ENCODE peak calls at places on chromosomes 6 and 20, in four cellular contexts. One of them, this sample, is unnamed.

GRCh38 chr6:111461860-111462259 is 21.2 kb downstream of the REV3L start:
- ATAC-seq in Panc1: no peak
- ATAC-seq in aorta: no peak
- ATAC-seq in DND-41: peak
- ATAC-seq in this sample: no peak

GRCh38 chr6:132959927-132960326 is 145.6 kb downstream of the RPS12 start:
- ATAC-seq in aorta: no peak
- ATAC-seq in Panc1: no peak
- ATAC-seq in DND-41: no peak
- ATAC-seq in this sample: no peak

GRCh38 chr6:154548130-154548830 is 37.8 kb upstream of the CNKSR3 start:
- ATAC-seq in Panc1: peak
- ATAC-seq in DND-41: no peak
- ATAC-seq in aorta: peak
- ATAC-seq in this sample: no peak

GRCh38 chr20:11522359-11522758 is 395.3 kb upstream of the BTBD3 start:
- ATAC-seq in DND-41: no peak
- ATAC-seq in Panc1: no peak
- ATAC-seq in aorta: no peak
- ATAC-seq in this sample: no peak

GRCh38 chr20:47343007-47343472 is 13.5 kb downstream of the ZMYND8 start:
- ATAC-seq in Panc1: peak
- ATAC-seq in aorta: peak
- ATAC-seq in DND-41: no peak
- ATAC-seq in this sample: peak

GRCh38 chr20:31712564-31713311 is 9.9 kb downstream of the BCL2L1 start:
- ATAC-seq in DND-41: no peak
- ATAC-seq in aorta: peak
- ATAC-seq in Panc1: peak
- ATAC-seq in this sample: peak

GRCh38 chr6:158507174-158507573 is 52.7 kb upstream of the TMEM181 start:
- ATAC-seq in Panc1: no peak
- ATAC-seq in DND-41: no peak
- ATAC-seq in aorta: no peak
- ATAC-seq in this sample: no peak

GRCh38 chr6:13924146-13924948 is 405 bp upstream of the RNF182 start:
- ATAC-seq in DND-41: peak
- ATAC-seq in Panc1: peak
- ATAC-seq in aorta: peak
- ATAC-seq in this sample: peak

GRCh38 chr6:134740473-134741192 is 209.3 kb downstream of the ALDH8A1 start:
- ATAC-seq in DND-41: no peak
- ATAC-seq in aorta: no peak
- ATAC-seq in Panc1: no peak
- ATAC-seq in this sample: no peak

GRCh38 chr6:108068618-108069017 is 5.9 kb downstream of the OSTM1 start:
- ATAC-seq in Panc1: no peak
- ATAC-seq in aorta: no peak
- ATAC-seq in DND-41: peak
- ATAC-seq in this sample: no peak

GRCh38 chr20:43744121-43744520 is 17.3 kb upstream of the GTSF1L start:
- ATAC-seq in aorta: no peak
- ATAC-seq in Panc1: no peak
- ATAC-seq in DND-41: peak
- ATAC-seq in this sample: no peak

GRCh38 chr6:114280239-114280982 is 62.4 kb downstream of the HS3ST5 start:
- ATAC-seq in DND-41: no peak
- ATAC-seq in aorta: no peak
- ATAC-seq in Panc1: no peak
- ATAC-seq in this sample: no peak

GRCh38 chr6:28401172-28401571 is 1.6 kb upstream of the ZSCAN12 start:
- ATAC-seq in DND-41: no peak
- ATAC-seq in aorta: no peak
- ATAC-seq in Panc1: no peak
- ATAC-seq in this sample: no peak

GRCh38 chr6:166342293-166343156 is at the start of gene SFT2D1:
- ATAC-seq in Panc1: peak
- ATAC-seq in DND-41: peak
- ATAC-seq in aorta: peak
- ATAC-seq in this sample: peak

GRCh38 chr20:45972500-45973183 is 639 bp upstream of the ZNF335 start:
- ATAC-seq in DND-41: no peak
- ATAC-seq in aorta: no peak
- ATAC-seq in Panc1: no peak
- ATAC-seq in this sample: no peak

GRCh38 chr6:170383466-170384075 is 77.0 kb downstream of the FAM120B start:
- ATAC-seq in aorta: no peak
- ATAC-seq in Panc1: no peak
- ATAC-seq in DND-41: no peak
- ATAC-seq in this sample: no peak

GRCh38 chr20:63682384-63683139 is 13.9 kb upstream of the TNFRSF6B start:
- ATAC-seq in aorta: peak
- ATAC-seq in Panc1: peak
- ATAC-seq in DND-41: peak
- ATAC-seq in this sample: peak

GRCh38 chr6:45991189-45991588 is 24.5 kb downstream of the CLIC5 start:
- ATAC-seq in aorta: peak
- ATAC-seq in Panc1: no peak
- ATAC-seq in DND-41: no peak
- ATAC-seq in this sample: no peak

GRCh38 chr6:87482382-87482781 is 9.6 kb downstream of the SLC35A1 start:
- ATAC-seq in aorta: no peak
- ATAC-seq in Panc1: no peak
- ATAC-seq in DND-41: no peak
- ATAC-seq in this sample: no peak

GRCh38 chr20:23069073-23069472 is 17.1 kb downstream of the CD93 start:
- ATAC-seq in aorta: no peak
- ATAC-seq in Panc1: no peak
- ATAC-seq in DND-41: no peak
- ATAC-seq in this sample: no peak

GRCh38 chr20:59560588-59561227 is 43.6 kb upstream of the PHACTR3 start:
- ATAC-seq in aorta: no peak
- ATAC-seq in Panc1: peak
- ATAC-seq in DND-41: no peak
- ATAC-seq in this sample: no peak

GRCh38 chr6:159983641-159984080 is 14.8 kb downstream of the IGF2R start:
- ATAC-seq in Panc1: peak
- ATAC-seq in DND-41: no peak
- ATAC-seq in aorta: no peak
- ATAC-seq in this sample: peak

GRCh38 chr6:624979-625378 is 31.9 kb downstream of the HUS1B start:
- ATAC-seq in Panc1: peak
- ATAC-seq in DND-41: no peak
- ATAC-seq in aorta: no peak
- ATAC-seq in this sample: peak

GRCh38 chr20:48181536-48181935 is 396.3 kb upstream of the SULF2 start:
- ATAC-seq in DND-41: no peak
- ATAC-seq in Panc1: no peak
- ATAC-seq in aorta: no peak
- ATAC-seq in this sample: no peak

GRCh38 chr20:1651268-1651667 is 6.3 kb downstream of the SIRPG start:
- ATAC-seq in aorta: no peak
- ATAC-seq in Panc1: no peak
- ATAC-seq in DND-41: peak
- ATAC-seq in this sample: no peak

GRCh38 chr6:151445482-151445881 is 6.4 kb downstream of the RMND1 start:
- ATAC-seq in aorta: no peak
- ATAC-seq in Panc1: no peak
- ATAC-seq in DND-41: no peak
- ATAC-seq in this sample: no peak

GRCh38 chr6:68343901-68344300 is 291.2 kb upstream of the ADGRB3 start:
- ATAC-seq in DND-41: peak
- ATAC-seq in aorta: no peak
- ATAC-seq in Panc1: peak
- ATAC-seq in this sample: no peak

GRCh38 chr6:16452348-16452747 is 214.0 kb downstream of the GMPR start:
- ATAC-seq in Panc1: no peak
- ATAC-seq in aorta: no peak
- ATAC-seq in DND-41: no peak
- ATAC-seq in this sample: no peak

GRCh38 chr20:62678553-62678952 is 30.1 kb upstream of the NTSR1 start:
- ATAC-seq in Panc1: no peak
- ATAC-seq in aorta: no peak
- ATAC-seq in DND-41: peak
- ATAC-seq in this sample: no peak

GRCh38 chr6:156731436-156731835 is 45.7 kb upstream of the ARID1B start:
- ATAC-seq in DND-41: no peak
- ATAC-seq in aorta: no peak
- ATAC-seq in Panc1: peak
- ATAC-seq in this sample: no peak

GRCh38 chr6:105500693-105501092 is 97.8 kb upstream of the PREP start:
- ATAC-seq in aorta: no peak
- ATAC-seq in Panc1: no peak
- ATAC-seq in DND-41: no peak
- ATAC-seq in this sample: no peak

GRCh38 chr20:10573273-10573950 is 100.4 kb downstream of the JAG1 start:
- ATAC-seq in aorta: no peak
- ATAC-seq in DND-41: no peak
- ATAC-seq in Panc1: no peak
- ATAC-seq in this sample: no peak

GRCh38 chr6:16933532-16933931 is 168.3 kb upstream of the STMND1 start:
- ATAC-seq in Panc1: no peak
- ATAC-seq in aorta: no peak
- ATAC-seq in DND-41: no peak
- ATAC-seq in this sample: no peak

GRCh38 chr20:50195524-50196120 is 5.0 kb downstream of the CEBPB start:
- ATAC-seq in aorta: no peak
- ATAC-seq in DND-41: no peak
- ATAC-seq in Panc1: no peak
- ATAC-seq in this sample: no peak

GRCh38 chr6:117906454-117906904 is 585 bp upstream of the SLC35F1 start:
- ATAC-seq in aorta: no peak
- ATAC-seq in Panc1: peak
- ATAC-seq in DND-41: no peak
- ATAC-seq in this sample: no peak

GRCh38 chr6:118903134-118903533 is 9.2 kb downstream of the ASF1A start:
- ATAC-seq in DND-41: no peak
- ATAC-seq in Panc1: no peak
- ATAC-seq in aorta: no peak
- ATAC-seq in this sample: no peak

GRCh38 chr6:146913842-146914562 is 290.2 kb upstream of the STXBP5 start:
- ATAC-seq in DND-41: no peak
- ATAC-seq in Panc1: peak
- ATAC-seq in aorta: peak
- ATAC-seq in this sample: peak

GRCh38 chr20:51385941-51386530 is 156.5 kb downstream of the NFATC2 start:
- ATAC-seq in DND-41: no peak
- ATAC-seq in aorta: no peak
- ATAC-seq in Panc1: peak
- ATAC-seq in this sample: no peak

GRCh38 chr6:25193865-25194679 is 85.1 kb upstream of the CARMIL1 start:
- ATAC-seq in DND-41: no peak
- ATAC-seq in aorta: peak
- ATAC-seq in Panc1: no peak
- ATAC-seq in this sample: peak

DNA sequence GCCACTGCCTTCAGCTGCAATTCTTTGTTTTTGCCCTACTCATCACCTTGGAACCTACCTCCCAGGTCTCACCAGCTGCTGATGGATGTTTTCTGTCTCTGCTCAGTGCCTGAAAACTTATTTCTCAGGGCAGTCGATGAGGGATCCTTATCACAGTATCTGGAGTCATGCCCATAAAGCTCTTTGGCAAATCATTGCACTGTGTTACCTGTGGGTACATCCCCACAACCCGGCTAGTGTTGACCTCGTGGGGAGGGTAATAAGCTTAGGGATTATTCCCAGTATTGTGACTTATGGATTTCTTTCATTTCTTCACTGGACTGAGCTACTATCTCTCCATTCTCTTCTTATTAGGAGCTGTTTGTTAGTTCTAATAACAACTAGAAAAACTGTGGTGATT is 91.7 kb downstream of the ELOVL5 start:
- ATAC-seq in Panc1: no peak
- ATAC-seq in DND-41: peak
- ATAC-seq in aorta: no peak
- ATAC-seq in this sample: no peak
- H3K27ac ChIP-seq in Panc1: no peak
- H3K27ac ChIP-seq in DND-41: no peak
- H3K27ac ChIP-seq in aorta: no peak
- H3K27ac ChIP-seq in this sample: no peak

GRCh38 chr6:163811317-163811716 is 396.8 kb downstream of the QKI start:
- ATAC-seq in DND-41: no peak
- ATAC-seq in Panc1: no peak
- ATAC-seq in aorta: no peak
- ATAC-seq in this sample: no peak
- H3K27ac ChIP-seq in DND-41: no peak
- H3K27ac ChIP-seq in Panc1: no peak
- H3K27ac ChIP-seq in aorta: no peak
- H3K27ac ChIP-seq in this sample: no peak

GRCh38 chr6:72636786-72637185 is 14.9 kb downstream of the KCNQ5 start:
- ATAC-seq in Panc1: no peak
- ATAC-seq in aorta: no peak
- ATAC-seq in DND-41: no peak
- ATAC-seq in this sample: no peak
- H3K27ac ChIP-seq in Panc1: no peak
- H3K27ac ChIP-seq in aorta: no peak
- H3K27ac ChIP-seq in DND-41: no peak
- H3K27ac ChIP-seq in this sample: no peak

GRCh38 chr20:44745122-44745521 is 543 bp upstream of the KCNK15 start:
- ATAC-seq in DND-41: no peak
- ATAC-seq in Panc1: peak
- ATAC-seq in aorta: no peak
- ATAC-seq in this sample: no peak

GRCh38 chr20:44748005-44748370 is 2.3 kb downstream of the KCNK15 start:
- ATAC-seq in DND-41: no peak
- ATAC-seq in aorta: no peak
- ATAC-seq in Panc1: no peak
- ATAC-seq in this sample: no peak

GRCh38 chr20:44745560-44746366 is at the start of gene KCNK15:
- ATAC-seq in aorta: peak
- ATAC-seq in DND-41: peak
- ATAC-seq in Panc1: peak
- ATAC-seq in this sample: peak

GRCh38 chr20:44747166-44748004 is 1.7 kb downstream of the KCNK15 start:
- ATAC-seq in DND-41: peak
- ATAC-seq in aorta: peak
- ATAC-seq in Panc1: peak
- ATAC-seq in this sample: peak

GRCh38 chr20:44746367-44747165 is 901 bp downstream of the KCNK15 start:
- ATAC-seq in DND-41: no peak
- ATAC-seq in aorta: no peak
- ATAC-seq in Panc1: peak
- ATAC-seq in this sample: no peak
- H3K27ac ChIP-seq in DND-41: no peak
- H3K27ac ChIP-seq in aorta: peak
- H3K27ac ChIP-seq in Panc1: peak
- H3K27ac ChIP-seq in this sample: no peak

DNA sequence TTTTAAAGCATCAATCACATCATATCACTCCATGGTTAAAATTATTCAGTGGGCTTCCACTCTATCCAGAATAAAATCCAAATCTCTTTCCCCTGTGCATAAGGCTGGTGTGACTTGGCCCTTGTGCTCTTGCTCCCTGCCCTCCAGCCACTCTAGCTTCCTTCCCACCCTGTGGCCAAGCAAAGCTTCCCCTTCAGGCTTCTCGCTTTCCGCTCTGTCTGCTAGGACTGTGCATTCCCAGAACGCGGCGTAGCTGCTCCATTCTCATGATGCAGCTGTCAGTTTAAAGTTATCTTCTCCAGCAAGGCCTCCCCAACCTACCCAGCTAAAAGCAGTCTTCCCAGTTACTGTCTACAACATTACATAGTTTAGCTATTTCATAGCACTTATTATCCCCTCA is 19.4 kb upstream of the KCNK16 start:
- ATAC-seq in Panc1: no peak
- ATAC-seq in DND-41: no peak
- ATAC-seq in aorta: no peak
- ATAC-seq in this sample: no peak
- H3K27ac ChIP-seq in Panc1: no peak
- H3K27ac ChIP-seq in DND-41: no peak
- H3K27ac ChIP-seq in aorta: no peak
- H3K27ac ChIP-seq in this sample: no peak